ENCODE peak calls at places on chromosomes 12 and 14, in four cellular contexts. O, S, M and Z are unnamed samples.

GRCh38 chr12:27922591-27923139 is 49.9 kb downstream of the PTHLH start:
- DNase-seq in O (no peak), S (no peak), M (no peak), Z (no peak)

GRCh38 chr14:89665262-89665661 is 248.2 kb upstream of the FOXN3 start:
- DNase-seq in O (no peak), S (no peak), M (no peak), Z (peak; percentile 56)

GRCh38 chr12:128825845-128826244 is 2.1 kb upstream of the SLC15A4 start:
- DNase-seq in O (no peak), S (no peak), M (no peak), Z (no peak)

GRCh38 chr12:40717576-40717975 is 25.3 kb downstream of the CNTN1 start:
- DNase-seq in O (no peak), S (no peak), M (no peak), Z (no peak)

GRCh38 chr12:94553130-94553519 is 93.5 kb upstream of the CEP83 start:
- DNase-seq in O (no peak), S (no peak), M (no peak), Z (no peak)

GRCh38 chr12:12546314-12546772 is 16.3 kb downstream of the DUSP16 start:
- DNase-seq in O (no peak), S (no peak), M (no peak), Z (peak; percentile 99)

GRCh38 chr12:120581998-120582397 is 796 bp upstream of the POP5 start:
- DNase-seq in O (no peak), S (no peak), M (no peak), Z (no peak)

GRCh38 chr14:34355584-34356266 is 106.3 kb downstream of the SPTSSA start:
- DNase-seq in O (no peak), S (no peak), M (no peak), Z (peak; percentile 45)

GRCh38 chr12:53101266-53101665 is 2.0 kb upstream of the SOAT2 start:
- DNase-seq in O (no peak), S (no peak), M (no peak), Z (no peak)

GRCh38 chr14:32080001-32080510 is 3.0 kb downstream of the ARHGAP5 start:
- DNase-seq in O (no peak), S (no peak), M (no peak), Z (no peak)

GRCh38 chr12:108310489-108310888 is 28.6 kb downstream of the CMKLR1 start:
- DNase-seq in O (no peak), S (no peak), M (no peak), Z (no peak)

GRCh38 chr12:109387425-109388166 is 39.9 kb downstream of the MYO1H start:
- DNase-seq in O (peak; percentile 35), S (no peak), M (no peak), Z (peak; percentile 73)

GRCh38 chr14:104722938-104723650 is 935 bp upstream of the ADSS1 start:
- DNase-seq in O (no peak), S (no peak), M (no peak), Z (no peak)

GRCh38 chr12:88638388-88638787 is 58.1 kb upstream of the KITLG start:
- DNase-seq in O (no peak), S (no peak), M (no peak), Z (no peak)

GRCh38 chr12:111369496-111370220 is 763 bp upstream of the PHETA1 start:
- DNase-seq in O (no peak), S (no peak), M (no peak), Z (no peak)

GRCh38 chr14:23556700-23557440 is 799 bp downstream of the THTPA start:
- DNase-seq in O (no peak), S (no peak), M (no peak), Z (no peak)

GRCh38 chr12:107998863-107999262 is 130.2 kb upstream of the WSCD2 start:
- DNase-seq in O (no peak), S (no peak), M (no peak), Z (no peak)

GRCh38 chr14:80310950-80311349 is 99.6 kb upstream of the DIO2 start:
- DNase-seq in O (no peak), S (no peak), M (no peak), Z (no peak)

GRCh38 chr14:99436247-99437180 is 44.1 kb downstream of the SETD3 start:
- DNase-seq in O (no peak), S (no peak), M (no peak), Z (no peak)

GRCh38 chr12:105330938-105331804 is 680 bp downstream of the C12orf75 start:
- DNase-seq in O (no peak), S (no peak), M (no peak), Z (no peak)

GRCh38 chr12:120229583-120230325 is 28.8 kb upstream of the RPLP0 start:
- DNase-seq in O (no peak), S (no peak), M (no peak), Z (no peak)

GRCh38 chr12:70367268-70368141 is 1.4 kb downstream of the KCNMB4 start:
- DNase-seq in O (no peak), S (no peak), M (no peak), Z (no peak)

GRCh38 chr12:60803147-60803546 is 1207.3 kb downstream of the SLC16A7 start:
- DNase-seq in O (no peak), S (no peak), M (no peak), Z (no peak)

GRCh38 chr14:54121461-54121860 is 164.8 kb upstream of the BMP4 start:
- DNase-seq in O (no peak), S (no peak), M (no peak), Z (no peak)

GRCh38 chr14:23101213-23101970 is 3.4 kb downstream of the CIROP start:
- DNase-seq in O (no peak), S (no peak), M (no peak), Z (no peak)

GRCh38 chr14:102867826-102868580 is 54.5 kb upstream of the AMN start:
- DNase-seq in O (no peak), S (no peak), M (no peak), Z (no peak)

GRCh38 chr14:102863381-102863780 is 59.1 kb upstream of the AMN start:
- DNase-seq in O (no peak), S (no peak), M (no peak), Z (no peak)

GRCh38 chr14:102870246-102870645 is 52.2 kb upstream of the AMN start:
- DNase-seq in O (no peak), S (no peak), M (no peak), Z (no peak)

GRCh38 chr14:102868956-102869531 is 53.4 kb upstream of the AMN start:
- DNase-seq in O (no peak), S (no peak), M (no peak), Z (no peak)

GRCh38 chr14:102866982-102867761 is 55.3 kb upstream of the AMN start:
- DNase-seq in O (no peak), S (no peak), M (no peak), Z (no peak)
- H3K36me3 ChIP-seq in O (peaks cover 26% of the 10 kb centered on the region), S (peaks cover 30% of the 10 kb centered on the region), M (peaks cover 4% of the 10 kb centered on the region), Z (peaks cover 12% of the 10 kb centered on the region)

GRCh38 chr14:72756967-72757366 is 136.9 kb downstream of the DPF3 start:
- DNase-seq in O (no peak), S (no peak), M (no peak), Z (no peak)
- TF ChIP-seq SUZ12 in O (no peak), S (no peak), M (no peak), Z (no peak)

DNA sequence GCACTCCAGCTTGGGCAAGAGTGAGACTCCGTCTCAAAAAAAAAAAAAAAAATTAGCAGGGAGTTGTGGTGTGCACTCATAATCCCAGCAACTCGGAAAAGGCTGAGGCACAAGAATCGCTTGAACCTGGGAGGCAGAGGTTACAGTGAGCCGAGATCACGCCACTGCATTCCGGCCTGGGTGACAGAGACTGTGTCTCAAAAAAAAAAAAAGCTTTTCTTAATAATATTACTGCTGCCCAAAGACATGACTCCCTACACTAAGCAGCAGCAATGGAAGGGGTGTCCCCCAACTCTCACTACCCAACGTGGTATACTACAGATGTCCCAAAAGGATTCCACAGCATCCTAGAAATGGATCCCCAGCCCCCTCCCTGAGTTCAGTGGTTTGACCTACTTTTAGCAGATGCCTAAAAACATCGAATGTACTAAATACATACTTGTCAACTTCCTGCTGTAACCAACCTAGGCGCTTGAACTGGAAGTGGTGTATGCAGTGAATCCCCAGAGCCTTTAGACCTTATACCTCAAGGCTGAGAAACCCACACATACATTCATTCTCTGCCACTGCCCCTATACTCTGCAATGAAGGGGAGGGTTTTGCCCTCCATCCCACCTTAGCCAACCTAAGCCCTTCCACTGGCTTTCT is 8.5 kb upstream of the FKBP11 start:
- DNase-seq in O (no peak), S (no peak), M (no peak), Z (no peak)
- H3K36me3 ChIP-seq in O (peaks cover 91% of the 10 kb centered on the region), S (peaks cover 23% of the 10 kb centered on the region), M (peaks cover 36% of the 10 kb centered on the region), Z (peaks cover 58% of the 10 kb centered on the region)

GRCh38 chr12:77339610-77340009 is 274.2 kb upstream of the E2F7 start:
- DNase-seq in O (no peak), S (no peak), M (no peak), Z (no peak)
- TF ChIP-seq SUZ12 in O (no peak), S (no peak), M (no peak), Z (no peak)

DNA sequence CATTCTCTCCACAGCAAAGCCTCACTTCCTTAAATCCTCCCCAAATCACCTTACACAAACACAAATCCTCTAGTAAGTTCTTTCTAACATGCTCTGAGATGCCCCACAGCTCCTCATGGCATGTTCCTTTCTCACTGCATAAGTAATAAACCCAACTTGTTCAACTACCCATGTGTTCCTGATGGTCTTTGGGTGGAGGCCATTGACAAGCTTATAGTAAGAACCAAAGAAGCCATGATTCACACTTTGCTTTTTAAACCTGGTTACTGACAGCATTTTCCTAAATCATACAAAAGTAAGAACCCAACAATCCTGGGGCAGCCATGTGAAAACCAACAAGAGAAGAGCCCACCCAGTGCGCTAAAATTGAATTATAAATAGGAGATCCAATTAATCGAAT is 138.6 kb downstream of the ITPR2 start:
- DNase-seq in O (no peak), S (no peak), M (no peak), Z (no peak)
- H3K36me3 ChIP-seq in O (no peaks in the 10 kb centered on the region), S (peaks cover 6% of the 10 kb centered on the region), M (no peaks in the 10 kb centered on the region), Z (peaks cover 65% of the 10 kb centered on the region)

GRCh38 chr12:1595026-1595561 is 713 bp upstream of the FBXL14 start:
- DNase-seq in O (no peak), S (no peak), M (no peak), Z (no peak)
- TF ChIP-seq SUZ12 in O (no peak), S (no peak), M (peak; percentile 11), Z (no peak)